ENCODE peak calls at places on chromosome 14, in nine cellular contexts. G is lower leg skin, O is GM12892, E is adrenal gland, L is A549, K is tibial nerve, J is uterus, Y is ovary, M is testis. Z is an unnamed sample.

GRCh38 chr14:104302794-104303405 is 164.5 kb downstream of the KIF26A start:
- DNase-seq in G (no peak), O (no peak), E (no peak), L (no peak), K (no peak), J (no peak), Y (peak; percentile 9), M (no peak), Z (no peak)

GRCh38 chr14:55767291-55767690 is 187.3 kb downstream of the KTN1 start:
- DNase-seq in G (no peak), O (no peak), E (no peak), L (no peak), K (no peak), J (no peak), Y (no peak), M (no peak), Z (no peak)

GRCh38 chr14:56870336-56870735 is 60.1 kb upstream of the OTX2 start:
- DNase-seq in G (no peak), O (no peak), E (no peak), L (no peak), K (no peak), J (no peak), Y (no peak), M (no peak), Z (no peak)

GRCh38 chr14:61965030-61965745 is 203.0 kb downstream of the SNAPC1 start:
- DNase-seq in G (no peak), O (no peak), E (no peak), L (peak; percentile 33), K (no peak), J (no peak), Y (no peak), M (no peak), Z (no peak)

GRCh38 chr14:85175556-85175955 is 354.4 kb upstream of the FLRT2 start:
- DNase-seq in G (no peak), O (no peak), E (no peak), L (no peak), K (no peak), J (no peak), Y (no peak), M (no peak), Z (peak; percentile 5)

GRCh38 chr14:92813201-92813600 is 19.1 kb downstream of the GOLGA5 start:
- DNase-seq in G (no peak), O (no peak), E (no peak), L (no peak), K (no peak), J (no peak), Y (no peak), M (no peak), Z (no peak)

GRCh38 chr14:35215110-35215872 is 76.9 kb upstream of the PSMA6 start:
- DNase-seq in G (no peak), O (no peak), E (no peak), L (peak; percentile 69), K (no peak), J (no peak), Y (no peak), M (no peak), Z (peak; percentile 6)

GRCh38 chr14:48325486-48325885 is 650.1 kb upstream of the MDGA2 start:
- DNase-seq in G (no peak), O (no peak), E (no peak), L (no peak), K (no peak), J (no peak), Y (no peak), M (no peak), Z (no peak)

GRCh38 chr14:86003998-86004397 is 474.1 kb downstream of the FLRT2 start:
- DNase-seq in G (no peak), O (no peak), E (no peak), L (peak; percentile 8), K (no peak), J (no peak), Y (no peak), M (no peak), Z (no peak)

GRCh38 chr14:106436310-106436905 is 910.0 kb downstream of the TMEM121 start:
- DNase-seq in G (no peak), O (no peak), E (peak; percentile 32), L (peak; percentile 55), K (no peak), J (no peak), Y (no peak), M (peak; percentile 76), Z (peak; percentile 43)

GRCh38 chr14:104035300-104035699 is 50.2 kb upstream of the ASPG start:
- DNase-seq in G (no peak), O (no peak), E (no peak), L (no peak), K (no peak), J (no peak), Y (no peak), M (no peak), Z (no peak)

GRCh38 chr14:88245321-88245720 is 77.7 kb downstream of the KCNK10 start:
- DNase-seq in G (no peak), O (no peak), E (no peak), L (no peak), K (no peak), J (no peak), Y (no peak), M (no peak), Z (no peak)

GRCh38 chr14:83894519-83894918 is 1635.4 kb upstream of the FLRT2 start:
- DNase-seq in G (no peak), O (no peak), E (no peak), L (no peak), K (no peak), J (no peak), Y (no peak), M (no peak), Z (no peak)

GRCh38 chr14:101355284-101355683 is 206.0 kb upstream of the DIO3 start:
- DNase-seq in G (peak; percentile 53), O (no peak), E (no peak), L (no peak), K (no peak), J (peak; percentile 10), Y (no peak), M (no peak), Z (no peak)

GRCh38 chr14:104290756-104291122 is 152.4 kb downstream of the KIF26A start:
- DNase-seq in G (peak; percentile 62), O (no peak), E (peak; percentile 6), L (no peak), K (peak; percentile 1), J (no peak), Y (peak; percentile 18), M (no peak), Z (no peak)

DNA sequence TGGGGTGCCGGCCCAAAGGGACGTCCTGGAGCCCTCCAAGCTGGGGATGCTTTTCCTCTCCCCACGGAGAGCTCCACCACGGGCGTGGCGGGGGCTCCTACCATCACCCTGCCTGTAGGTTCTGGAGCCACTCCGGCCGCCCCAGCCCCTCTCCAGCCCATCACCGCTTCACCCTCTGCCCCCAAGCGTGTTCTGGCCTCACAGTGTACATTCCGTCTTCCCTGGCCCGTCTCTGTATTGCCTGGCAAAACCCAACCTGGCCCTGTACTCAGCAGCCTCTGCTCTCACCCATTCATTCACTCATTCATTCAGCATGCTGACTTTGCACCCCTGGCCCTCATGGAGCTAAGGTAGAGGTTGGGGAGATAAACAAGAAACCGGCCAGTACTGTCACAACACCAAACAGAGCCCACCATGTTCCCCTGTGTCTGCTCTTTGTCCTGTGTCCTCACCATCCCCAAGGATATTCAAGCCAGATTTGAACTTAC is 20.3 kb downstream of the SLC25A29 start:
- DNase-seq in G (no peak), O (no peak), E (no peak), L (no peak), K (no peak), J (no peak), Y (no peak), M (no peak), Z (no peak)
- TF ChIP-seq POLR2A in G (no peak), O (no peak), E (no peak), L (no peak), K (no peak), J (no peak), Y (no peak), M (no peak), Z (no peak)

DNA sequence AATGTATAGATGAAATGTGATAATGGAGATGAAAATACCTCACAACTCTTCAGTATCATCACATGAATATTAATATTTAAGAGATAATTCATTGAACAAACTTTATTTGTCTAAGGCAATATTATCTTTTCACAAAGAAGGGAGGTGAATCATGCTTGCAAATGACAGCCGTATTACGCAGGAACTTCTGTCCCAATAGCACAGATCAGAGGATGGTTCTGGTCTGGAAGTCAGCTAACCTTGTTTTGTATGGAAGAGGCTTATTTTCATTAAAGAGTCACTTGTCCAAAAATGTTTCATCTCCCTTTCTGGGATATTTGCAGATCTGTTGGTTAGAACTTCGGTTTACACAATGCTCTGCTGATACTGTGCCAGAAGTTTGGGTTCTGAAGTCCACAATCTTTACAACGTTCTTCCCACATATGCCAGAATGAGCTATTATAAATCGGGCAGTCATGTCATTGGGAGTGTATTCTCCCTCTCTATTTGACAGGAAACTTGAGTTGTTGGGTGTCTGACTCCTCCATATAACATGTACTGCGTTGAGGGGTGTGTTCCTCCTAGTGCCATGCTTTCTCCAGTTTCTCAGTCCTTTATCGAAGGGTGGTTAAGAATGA is 29.8 kb downstream of the YY1 start:
- DNase-seq in G (no peak), O (no peak), E (no peak), L (no peak), K (no peak), J (no peak), Y (no peak), M (no peak), Z (no peak)
- TF ChIP-seq POLR2A in G (no peak), O (no peak), E (no peak), L (no peak), K (no peak), J (no peak), Y (no peak), M (no peak), Z (no peak)

GRCh38 chr14:75282166-75282547 is 3.5 kb downstream of the FOS start:
- DNase-seq in G (peak; percentile 26), O (no peak), E (no peak), L (no peak), K (no peak), J (no peak), Y (no peak), M (no peak), Z (peak; percentile 50)

GRCh38 chr14:75281691-75282000 is 3.0 kb downstream of the FOS start:
- DNase-seq in G (no peak), O (no peak), E (no peak), L (no peak), K (no peak), J (no peak), Y (no peak), M (no peak), Z (no peak)

GRCh38 chr14:75283884-75284563 is 5.4 kb downstream of the FOS start:
- DNase-seq in G (peak; percentile 82), O (no peak), E (no peak), L (peak; percentile 77), K (no peak), J (no peak), Y (no peak), M (no peak), Z (peak; percentile 89)

GRCh38 chr14:75285331-75285730 is 6.7 kb downstream of the FOS start:
- DNase-seq in G (peak; percentile 37), O (no peak), E (no peak), L (no peak), K (no peak), J (no peak), Y (no peak), M (no peak), Z (no peak)

GRCh38 chr14:75283162-75283883 is 4.7 kb downstream of the FOS start:
- DNase-seq in G (peak; percentile 82), O (no peak), E (no peak), L (peak; percentile 89), K (no peak), J (no peak), Y (no peak), M (no peak), Z (peak; percentile 68)
- TF ChIP-seq POLR2A in G (no peak), O (no peak), E (no peak), L (no peak), K (no peak), J (no peak), Y (peak; percentile 22), M (no peak), Z (no peak)

GRCh38 chr14:74945852-74946658 is 9.3 kb downstream of the PGF start:
- DNase-seq in G (peak; percentile 95), O (peak; percentile 94), E (peak; percentile 82), L (peak; percentile 68), K (peak; percentile 70), J (peak; percentile 75), Y (peak; percentile 81), M (peak; percentile 78), Z (peak; percentile 86)
- TF ChIP-seq POLR2A in G (no peak), O (no peak), E (no peak), L (no peak), K (no peak), J (no peak), Y (no peak), M (no peak), Z (no peak)